ENCODE peak calls at places on chromosomes 16 and 17, in six cellular contexts. R is adrenal gland; Q is ascending aorta; U is activated CD4-positive, alpha-beta memory T cell treated with anti-CD3 and anti-CD28 coated beads for 36 hours; I is stimulated activated CD4-positive, alpha-beta T cell treated with anti-CD3 and anti-CD28 coated beads, Interleukin-4, amount 100 ng/mL, for 4 hours; H is cortex of kidney. G is an unnamed sample.

GRCh38 chr16:84765606-84766580 is 53.9 kb upstream of the CRISPLD2 start:
- DNase-seq in R (no peak), Q (no peak), U (peak; percentile 65), I (no peak), H (no peak), G (no peak)

GRCh38 chr17:79478051-79478461 is 132.8 kb downstream of the RBFOX3 start:
- DNase-seq in R (no peak), Q (no peak), U (no peak), I (no peak), H (no peak), G (no peak)

GRCh38 chr17:82384051-82384729 is 12.6 kb downstream of the UTS2R start:
- DNase-seq in R (no peak), Q (no peak), U (no peak), I (no peak), H (no peak), G (no peak)

GRCh38 chr16:57115504-57116182 is 23.3 kb downstream of the CPNE2 start:
- DNase-seq in R (peak; percentile 64), Q (no peak), U (no peak), I (no peak), H (no peak), G (peak; percentile 78)

GRCh38 chr16:14177704-14178103 is 106.6 kb downstream of the MRTFB start:
- DNase-seq in R (no peak), Q (no peak), U (no peak), I (no peak), H (no peak), G (no peak)

GRCh38 chr16:30009990-30010816 is 624 bp downstream of the DOC2A start:
- DNase-seq in R (no peak), Q (no peak), U (no peak), I (no peak), H (no peak), G (no peak)

GRCh38 chr16:533391-534088 is 6.0 kb downstream of the CAPN15 start:
- DNase-seq in R (peak; percentile 57), Q (no peak), U (no peak), I (no peak), H (no peak), G (no peak)

GRCh38 chr17:49898547-49899490 is 51.0 kb upstream of the TAC4 start:
- DNase-seq in R (peak; percentile 30), Q (no peak), U (no peak), I (no peak), H (no peak), G (no peak)

GRCh38 chr16:19879241-19879792 is 5.3 kb downstream of the GPRC5B start:
- DNase-seq in R (peak; percentile 61), Q (no peak), U (no peak), I (no peak), H (no peak), G (peak; percentile 29)

GRCh38 chr16:53357208-53357586 is 77.1 kb upstream of the RBL2 start:
- DNase-seq in R (no peak), Q (no peak), U (no peak), I (no peak), H (no peak), G (no peak)

GRCh38 chr17:74202879-74203432 is 522 bp upstream of the RPL38 start:
- DNase-seq in R (no peak), Q (no peak), U (no peak), I (no peak), H (no peak), G (no peak)

GRCh38 chr17:29038511-29039300 is 4.2 kb upstream of the PIPOX start:
- DNase-seq in R (no peak), Q (no peak), U (no peak), I (no peak), H (no peak), G (no peak)

GRCh38 chr16:61432421-61432820 is 603.8 kb downstream of the CDH8 start:
- DNase-seq in R (no peak), Q (no peak), U (no peak), I (no peak), H (no peak), G (no peak)

GRCh38 chr16:17571499-17572093 is 100.8 kb upstream of the XYLT1 start:
- DNase-seq in R (no peak), Q (no peak), U (no peak), I (no peak), H (no peak), G (no peak)

GRCh38 chr17:40576113-40576740 is 11.0 kb upstream of the CCR7 start:
- DNase-seq in R (no peak), Q (no peak), U (no peak), I (no peak), H (no peak), G (no peak)

GRCh38 chr17:16516594-16517018 is 24.6 kb upstream of the LRRC75A start:
- DNase-seq in R (peak; percentile 56), Q (peak; percentile 73), U (no peak), I (no peak), H (no peak), G (no peak)

GRCh38 chr16:84349852-84350565 is 18.3 kb upstream of the ATP2C2 start:
- DNase-seq in R (no peak), Q (no peak), U (no peak), I (no peak), H (no peak), G (no peak)

GRCh38 chr17:28901866-28902818 is 737 bp downstream of the DHRS13 start:
- DNase-seq in R (no peak), Q (peak; percentile 67), U (peak; percentile 65), I (peak; percentile 38), H (no peak), G (peak; percentile 48)

GRCh38 chr16:53285236-53285635 is 149.0 kb upstream of the RBL2 start:
- DNase-seq in R (no peak), Q (no peak), U (no peak), I (no peak), H (no peak), G (no peak)

GRCh38 chr17:80362428-80363119 is 52.4 kb upstream of the ENDOV start:
- DNase-seq in R (peak; percentile 79), Q (no peak), U (no peak), I (no peak), H (no peak), G (peak; percentile 37)

GRCh38 chr17:9875441-9875840 is 29.6 kb downstream of the RCVRN start:
- DNase-seq in R (no peak), Q (peak; percentile 52), U (no peak), I (no peak), H (no peak), G (no peak)

GRCh38 chr16:19694989-19695388 is 23.0 kb downstream of the KNOP1 start:
- DNase-seq in R (no peak), Q (no peak), U (no peak), I (no peak), H (no peak), G (no peak)

GRCh38 chr17:73972056-73972455 is 231.4 kb upstream of the RPL38 start:
- DNase-seq in R (no peak), Q (no peak), U (no peak), I (no peak), H (no peak), G (no peak)

GRCh38 chr17:13984956-13985355 is 84.3 kb upstream of the COX10 start:
- DNase-seq in R (no peak), Q (no peak), U (no peak), I (no peak), H (no peak), G (no peak)

GRCh38 chr16:70800306-70800705 is 652 bp downstream of the VAC14 start:
- DNase-seq in R (no peak), Q (no peak), U (peak; percentile 19), I (no peak), H (no peak), G (no peak)

GRCh38 chr16:10738231-10739077 is 5.2 kb upstream of the NUBP1 start:
- DNase-seq in R (peak; percentile 92), Q (peak; percentile 92), U (peak; percentile 79), I (peak; percentile 42), H (no peak), G (peak; percentile 87)